ENCODE peak calls at places on chromosomes 12 and 14, in five cellular contexts. T, K, M, H and N are unnamed samples.

GRCh38 chr12:39905152-39905551 is 200.7 kb downstream of the SLC2A13 start:
- DNase-seq in M (no peak), T (peak; percentile 26), H (no peak), K (no peak), N (no peak)

GRCh38 chr14:103483600-103483999 is 39.0 kb downstream of the CKB start:
- DNase-seq in T (no peak), K (no peak), H (peak; percentile 18), M (no peak), N (peak; percentile 19)

GRCh38 chr12:93802293-93802692 is 125.1 kb downstream of the CRADD start:
- DNase-seq in T (no peak), K (no peak), H (peak; percentile 11), M (no peak), N (no peak)

GRCh38 chr12:77214136-77214535 is 148.8 kb upstream of the E2F7 start:
- DNase-seq in M (no peak), T (no peak), H (no peak), K (no peak), N (no peak)

GRCh38 chr12:4824415-4824814 is 85.3 kb upstream of the KCNA1 start:
- DNase-seq in M (no peak), H (peak; percentile 92), T (no peak), K (no peak), N (peak; percentile 37)

GRCh38 chr12:116603516-116603915 is 44.3 kb downstream of the MAP1LC3B2 start:
- DNase-seq in K (peak; percentile 7), T (no peak), H (no peak), M (no peak), N (no peak)

GRCh38 chr14:94109915-94110250 is 653 bp upstream of the IFI27 start:
- DNase-seq in K (no peak), H (no peak), M (no peak), T (no peak), N (no peak)

GRCh38 chr14:102891556-102891955 is 30.9 kb upstream of the AMN start:
- DNase-seq in M (no peak), T (no peak), H (no peak), K (no peak), N (no peak)

GRCh38 chr12:128797119-128798118 is 26.3 kb downstream of the SLC15A4 start:
- DNase-seq in K (no peak), H (peak; percentile 53), M (peak; percentile 69), T (no peak), N (peak; percentile 68)

GRCh38 chr14:93078830-93079229 is 36.9 kb downstream of the ITPK1 start:
- DNase-seq in M (no peak), K (no peak), T (no peak), H (no peak), N (no peak)

GRCh38 chr12:24066865-24067264 is 117.4 kb upstream of the SOX5 start:
- DNase-seq in K (no peak), M (no peak), H (peak; percentile 7), T (no peak), N (peak; percentile 33)

GRCh38 chr14:67846029-67846610 is 26.5 kb downstream of the RAD51B start:
- DNase-seq in K (no peak), M (no peak), H (no peak), T (no peak), N (no peak)

GRCh38 chr14:97820781-97821180 is 1023.6 kb downstream of the VRK1 start:
- DNase-seq in M (no peak), K (no peak), T (no peak), H (no peak), N (no peak)